ENCODE peak calls at places on chromosomes 4 and X, in ten cellular contexts. B, X, G, E, O, Q, T, S, L and I are unnamed samples.
A peak's percentile ranks its signal among the peaks of the same experiment; 100 is the strongest.

GRCh38 chrX:120372667-120373370 is 10.9 kb downstream of the ATP1B4 start:
- DNase-seq in B (no peak), X (no peak), G (no peak), E (no peak), O (no peak), Q (no peak), T (no peak), S (no peak), L (no peak), I (no peak)

GRCh38 chrX:29466441-29466840 is 748.9 kb upstream of the MAGEB2 start:
- DNase-seq in B (no peak), X (peak; percentile 9), G (no peak), E (no peak), O (no peak), Q (no peak), T (peak; percentile 0), S (no peak), L (no peak), I (peak; percentile 22)

GRCh38 chrX:11328134-11328533 is 34.9 kb downstream of the AMELX start:
- DNase-seq in B (no peak), X (no peak), G (no peak), E (no peak), O (no peak), Q (no peak), T (no peak), S (no peak), L (no peak), I (no peak)

GRCh38 chrX:112841114-112841819 is 636 bp upstream of the AMOT start:
- DNase-seq in B (peak; percentile 92), X (peak; percentile 88), G (peak; percentile 84), E (peak; percentile 65), O (peak; percentile 86), Q (peak; percentile 88), T (peak; percentile 75), S (peak; percentile 85), L (peak; percentile 21), I (peak; percentile 81)

GRCh38 chr4:107736037-107736436 is 16.0 kb upstream of the PAPSS1 start:
- DNase-seq in B (no peak), X (no peak), G (no peak), E (no peak), O (no peak), Q (no peak), T (no peak), S (no peak), L (no peak), I (no peak)

GRCh38 chr4:138681000-138681604 is 334.5 kb upstream of the NOCT start:
- DNase-seq in B (peak; percentile 87), X (peak; percentile 74), G (peak; percentile 76), E (peak; percentile 71), O (peak; percentile 76), Q (peak; percentile 85), T (no peak), S (no peak), L (no peak), I (peak; percentile 71)

GRCh38 chrX:45771114-45771513 is 570.4 kb upstream of the DIPK2B start:
- DNase-seq in B (peak; percentile 69), X (peak; percentile 91), G (no peak), E (peak; percentile 56), O (no peak), Q (peak; percentile 60), T (peak; percentile 93), S (no peak), L (no peak), I (peak; percentile 93)

GRCh38 chr4:41661447-41662076 is 87.0 kb downstream of the PHOX2B start:
- DNase-seq in B (peak; percentile 75), X (peak; percentile 54), G (peak; percentile 56), E (peak; percentile 61), O (peak; percentile 46), Q (peak; percentile 68), T (no peak), S (no peak), L (no peak), I (peak; percentile 46)

GRCh38 chr4:16019666-16020065 is 56.7 kb upstream of the FGFBP2 start:
- DNase-seq in B (no peak), X (no peak), G (no peak), E (no peak), O (no peak), Q (no peak), T (peak; percentile 23), S (no peak), L (no peak), I (peak; percentile 77)

GRCh38 chr4:139560396-139561084 is 4.5 kb upstream of the SETD7 start:
- DNase-seq in B (no peak), X (no peak), G (no peak), E (peak; percentile 88), O (peak; percentile 86), Q (no peak), T (no peak), S (no peak), L (no peak), I (peak; percentile 49)

GRCh38 chrX:115913575-115913974 is 257.0 kb upstream of the AGTR2 start:
- DNase-seq in B (no peak), X (no peak), G (no peak), E (no peak), O (no peak), Q (no peak), T (no peak), S (no peak), L (no peak), I (no peak)

GRCh38 chrX:115909017-115909416 is 261.5 kb upstream of the AGTR2 start:
- DNase-seq in B (no peak), X (no peak), G (no peak), E (no peak), O (no peak), Q (no peak), T (no peak), S (no peak), L (no peak), I (no peak)

GRCh38 chrX:115906881-115907280 is 263.7 kb upstream of the AGTR2 start:
- DNase-seq in B (no peak), X (no peak), G (no peak), E (no peak), O (no peak), Q (no peak), T (no peak), S (no peak), L (no peak), I (no peak)

GRCh38 chrX:115911967-115912366 is 258.6 kb upstream of the AGTR2 start:
- DNase-seq in B (no peak), X (no peak), G (no peak), E (no peak), O (no peak), Q (no peak), T (no peak), S (no peak), L (no peak), I (no peak)

DNA sequence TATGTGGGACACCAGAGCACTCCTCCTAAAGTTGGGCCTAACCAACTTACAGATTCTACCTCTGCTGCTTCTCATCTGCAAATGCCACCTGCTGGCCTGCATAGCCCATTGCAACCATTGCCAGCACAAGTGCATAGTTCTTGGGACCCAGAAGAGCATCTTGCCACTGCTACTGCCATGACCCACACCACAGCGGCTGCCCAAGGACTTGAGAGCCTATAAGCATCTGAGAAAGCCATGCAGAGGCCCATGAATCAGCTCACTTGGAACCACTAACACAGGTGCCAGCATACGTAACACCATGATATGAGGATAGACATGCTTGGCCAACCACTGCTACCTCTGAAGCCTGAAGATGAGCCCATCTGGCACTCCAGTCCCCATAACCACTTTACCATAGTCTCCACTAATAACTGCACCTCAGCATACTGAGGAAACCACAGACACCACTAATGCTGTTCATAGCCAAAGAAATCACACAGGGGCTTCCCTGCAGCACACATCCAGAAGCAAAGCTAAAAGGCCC is 258.1 kb upstream of the AGTR2 start:
- DNase-seq in B (no peak), X (no peak), G (no peak), E (no peak), O (no peak), Q (peak; percentile 3), T (no peak), S (no peak), L (no peak), I (no peak)
- TF ChIP-seq CTCF in B (no peak), X (peak; percentile 20), G (no peak), E (peak; percentile 45), O (peak; percentile 39), Q (no peak), T (no peak), S (no peak), L (no peak), I (no peak)

GRCh38 chr4:113347245-113347644 is 297.8 kb downstream of the ANK2 start:
- DNase-seq in B (no peak), X (peak; percentile 5), G (no peak), E (no peak), O (no peak), Q (no peak), T (no peak), S (no peak), L (no peak), I (no peak)

GRCh38 chr4:113350576-113350975 is 301.1 kb downstream of the ANK2 start:
- DNase-seq in B (no peak), X (peak; percentile 32), G (no peak), E (no peak), O (no peak), Q (no peak), T (no peak), S (no peak), L (no peak), I (peak; percentile 4)

DNA sequence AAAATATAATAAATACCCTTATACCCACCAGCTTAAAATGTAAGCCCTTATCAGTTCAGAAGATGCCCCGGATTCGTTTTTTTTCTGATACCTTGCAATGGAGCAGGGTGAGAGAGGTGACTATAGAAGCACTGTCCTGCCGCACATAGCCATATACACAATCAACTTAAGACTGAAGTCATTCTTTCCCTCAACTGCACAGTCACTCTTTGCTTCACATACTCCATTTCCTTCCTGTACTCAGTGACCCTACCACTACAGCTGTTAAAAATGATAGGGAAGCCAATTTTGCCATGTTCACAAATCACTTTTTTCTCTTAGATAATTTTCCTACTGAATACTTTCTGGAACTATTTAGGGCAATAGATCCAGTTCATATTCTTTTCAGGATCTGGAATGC is 299.9 kb downstream of the ANK2 start:
- DNase-seq in B (no peak), X (no peak), G (no peak), E (peak; percentile 10), O (no peak), Q (no peak), T (no peak), S (no peak), L (no peak), I (no peak)
- H3K4me3 ChIP-seq in B (no peak overlapping the region), X (no peak overlapping the region), G (no peak overlapping the region), E (no peak overlapping the region), O (no peak overlapping the region), Q (no peak overlapping the region), T (no peak overlapping the region), S (no peak overlapping the region), L (no peak overlapping the region), I (no peak overlapping the region)

DNA sequence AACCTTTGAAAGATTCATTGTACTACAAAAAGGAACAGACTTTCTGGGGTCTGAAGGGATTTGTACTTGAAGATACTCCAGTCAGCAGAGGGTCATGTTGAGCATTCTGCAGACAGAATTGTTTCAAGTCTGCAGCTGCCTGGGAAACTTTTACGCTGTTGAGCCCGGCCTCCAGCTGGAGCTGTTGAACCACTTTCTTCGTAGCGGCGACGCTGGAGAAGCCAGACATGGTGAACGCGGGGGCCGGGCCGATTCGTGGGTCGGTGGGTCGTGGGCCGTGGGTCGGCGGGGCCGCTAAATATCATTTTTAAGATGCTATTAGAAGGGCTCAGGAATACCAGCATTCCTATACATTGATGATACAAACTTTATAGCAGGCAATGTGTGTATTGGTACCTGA is 12.0 kb upstream of the RTL9 start:
- DNase-seq in B (no peak), X (no peak), G (peak; percentile 14), E (no peak), O (no peak), Q (no peak), T (no peak), S (peak; percentile 30), L (no peak), I (peak; percentile 11)
- TF ChIP-seq CTCF in B (no peak), X (no peak), G (no peak), E (no peak), O (no peak), Q (no peak), T (no peak), S (no peak), L (no peak), I (peak; percentile 29)

GRCh38 chrX:153410888-153411254 is 401 bp upstream of the ZFP92 start:
- DNase-seq in B (no peak), X (no peak), G (no peak), E (no peak), O (no peak), Q (no peak), T (no peak), S (no peak), L (no peak), I (no peak)
- H3K4me3 ChIP-seq in B (peak overlapping the region; percentile 52), X (no peak overlapping the region), G (peak overlapping the region; percentile 68), E (no peak overlapping the region), O (no peak overlapping the region), Q (no peak overlapping the region), T (peak overlapping the region; percentile 28), S (peak overlapping the region; percentile 43), L (peak overlapping the region; percentile 71), I (peak overlapping the region; percentile 26)